ENCODE peak calls at places on chromosomes 6 and 20, in four cellular contexts. One of them, this sample, is unnamed.

GRCh38 chr6:29827579-29828470 is at the start of gene HLA-G:
- DNase-seq in prostate gland: no peak
- DNase-seq in transverse colon: no peak
- DNase-seq in IMR-90: no peak
- DNase-seq in this sample: no peak

GRCh38 chr6:160790028-160790792 is 88.2 kb downstream of the PLG start:
- DNase-seq in transverse colon: no peak
- DNase-seq in IMR-90: no peak
- DNase-seq in prostate gland: no peak
- DNase-seq in this sample: peak; percentile 3

GRCh38 chr20:35515341-35515740 is 14.1 kb downstream of the C20orf173 start:
- DNase-seq in transverse colon: no peak
- DNase-seq in IMR-90: no peak
- DNase-seq in prostate gland: no peak
- DNase-seq in this sample: no peak

GRCh38 chr20:58144071-58144470 is 84.4 kb downstream of the ANKRD60 start:
- DNase-seq in IMR-90: no peak
- DNase-seq in prostate gland: no peak
- DNase-seq in transverse colon: no peak
- DNase-seq in this sample: no peak

GRCh38 chr6:89411269-89412070 is 603 bp downstream of the RRAGD start:
- DNase-seq in transverse colon: peak; percentile 33
- DNase-seq in prostate gland: no peak
- DNase-seq in IMR-90: no peak
- DNase-seq in this sample: peak; percentile 27

GRCh38 chr6:3061501-3061941 is 6.8 kb upstream of the RIPK1 start:
- DNase-seq in transverse colon: no peak
- DNase-seq in IMR-90: peak; percentile 84
- DNase-seq in prostate gland: no peak
- DNase-seq in this sample: peak; percentile 16

GRCh38 chr6:89311853-89312531 is 3.1 kb downstream of the GABRR2 start:
- DNase-seq in IMR-90: peak; percentile 54
- DNase-seq in transverse colon: peak; percentile 55
- DNase-seq in prostate gland: peak; percentile 59
- DNase-seq in this sample: no peak

GRCh38 chr20:16123623-16124022 is 449.6 kb downstream of the KIF16B start:
- DNase-seq in IMR-90: no peak
- DNase-seq in prostate gland: no peak
- DNase-seq in transverse colon: no peak
- DNase-seq in this sample: no peak

GRCh38 chr6:63816979-63817436 is 181.4 kb downstream of the PHF3 start:
- DNase-seq in prostate gland: no peak
- DNase-seq in transverse colon: no peak
- DNase-seq in IMR-90: peak; percentile 27
- DNase-seq in this sample: no peak

GRCh38 chr6:113481441-113481840 is 375.7 kb upstream of the MARCKS start:
- DNase-seq in transverse colon: no peak
- DNase-seq in IMR-90: peak; percentile 43
- DNase-seq in prostate gland: no peak
- DNase-seq in this sample: no peak

GRCh38 chr6:91082311-91082803 is 495.5 kb upstream of the MAP3K7 start:
- DNase-seq in transverse colon: no peak
- DNase-seq in prostate gland: no peak
- DNase-seq in IMR-90: peak; percentile 40
- DNase-seq in this sample: no peak

GRCh38 chr6:123829302-123829953 is 25.8 kb downstream of the NKAIN2 start:
- DNase-seq in IMR-90: peak; percentile 19
- DNase-seq in prostate gland: no peak
- DNase-seq in transverse colon: no peak
- DNase-seq in this sample: peak; percentile 3

GRCh38 chr6:4124361-4124760 is 11.0 kb downstream of the ECI2 start:
- DNase-seq in transverse colon: no peak
- DNase-seq in prostate gland: no peak
- DNase-seq in IMR-90: no peak
- DNase-seq in this sample: peak; percentile 79

GRCh38 chr20:16368645-16369292 is 204.5 kb downstream of the KIF16B start:
- DNase-seq in prostate gland: no peak
- DNase-seq in IMR-90: peak; percentile 78
- DNase-seq in transverse colon: no peak
- DNase-seq in this sample: no peak

GRCh38 chr6:16544006-16544405 is 217.3 kb downstream of the ATXN1 start:
- DNase-seq in IMR-90: peak; percentile 25
- DNase-seq in transverse colon: no peak
- DNase-seq in prostate gland: no peak
- DNase-seq in this sample: no peak

GRCh38 chr6:96907498-96907897 is 9.8 kb upstream of the NDUFAF4 start:
- DNase-seq in transverse colon: no peak
- DNase-seq in prostate gland: no peak
- DNase-seq in IMR-90: peak; percentile 44
- DNase-seq in this sample: no peak

GRCh38 chr6:34234667-34235604 is 1.7 kb upstream of the HMGA1 start:
- DNase-seq in IMR-90: no peak
- DNase-seq in transverse colon: peak; percentile 62
- DNase-seq in prostate gland: no peak
- DNase-seq in this sample: peak; percentile 77

GRCh38 chr20:32445539-32446273 is 87.6 kb downstream of the ASXL1 start:
- DNase-seq in transverse colon: peak; percentile 6
- DNase-seq in prostate gland: no peak
- DNase-seq in IMR-90: no peak
- DNase-seq in this sample: no peak

GRCh38 chr20:18005990-18006364 is 37.2 kb downstream of the MGME1 start:
- DNase-seq in IMR-90: no peak
- DNase-seq in prostate gland: no peak
- DNase-seq in transverse colon: peak; percentile 5
- DNase-seq in this sample: no peak

GRCh38 chr6:16061833-16062232 is 67.1 kb upstream of the MYLIP start:
- DNase-seq in transverse colon: no peak
- DNase-seq in prostate gland: no peak
- DNase-seq in IMR-90: no peak
- DNase-seq in this sample: no peak

GRCh38 chr6:24228681-24229255 is 102.8 kb downstream of the NRSN1 start:
- DNase-seq in IMR-90: peak; percentile 6
- DNase-seq in prostate gland: no peak
- DNase-seq in transverse colon: no peak
- DNase-seq in this sample: no peak

GRCh38 chr6:19994909-19995308 is 157.7 kb downstream of the ID4 start:
- DNase-seq in transverse colon: no peak
- DNase-seq in IMR-90: no peak
- DNase-seq in prostate gland: no peak
- DNase-seq in this sample: no peak

GRCh38 chr20:51019598-51020592 is 3.0 kb downstream of the KCNG1 start:
- DNase-seq in transverse colon: no peak
- DNase-seq in prostate gland: no peak
- DNase-seq in IMR-90: no peak
- DNase-seq in this sample: no peak

GRCh38 chr20:22578221-22579118 is 5.9 kb downstream of the FOXA2 start:
- DNase-seq in prostate gland: no peak
- DNase-seq in transverse colon: peak; percentile 22
- DNase-seq in IMR-90: no peak
- DNase-seq in this sample: no peak

GRCh38 chr6:124741341-124741740 is 220.9 kb upstream of the RNF217 start:
- DNase-seq in IMR-90: peak; percentile 5
- DNase-seq in prostate gland: no peak
- DNase-seq in transverse colon: no peak
- DNase-seq in this sample: no peak

GRCh38 chr6:131041814-131042213 is 21.2 kb downstream of the EPB41L2 start:
- DNase-seq in prostate gland: no peak
- DNase-seq in transverse colon: no peak
- DNase-seq in IMR-90: peak; percentile 37
- DNase-seq in this sample: no peak

GRCh38 chr20:64032706-64033624 is 3.0 kb upstream of the C20orf204 start:
- DNase-seq in transverse colon: no peak
- DNase-seq in IMR-90: no peak
- DNase-seq in prostate gland: no peak
- DNase-seq in this sample: no peak

GRCh38 chr6:3281669-3282460 is 23.1 kb downstream of the PSMG4 start:
- DNase-seq in transverse colon: peak; percentile 7
- DNase-seq in IMR-90: peak; percentile 85
- DNase-seq in prostate gland: no peak
- DNase-seq in this sample: no peak

GRCh38 chr6:115487331-115487730 is 573.4 kb downstream of the FRK start:
- DNase-seq in IMR-90: no peak
- DNase-seq in prostate gland: no peak
- DNase-seq in transverse colon: no peak
- DNase-seq in this sample: no peak

GRCh38 chr6:138107078-138107751 is at the start of gene PERP:
- DNase-seq in transverse colon: peak; percentile 90
- DNase-seq in prostate gland: peak; percentile 93
- DNase-seq in IMR-90: peak; percentile 38
- DNase-seq in this sample: peak; percentile 72
- TF ChIP-seq POLR2A in transverse colon: peak; percentile 96
- TF ChIP-seq POLR2A in prostate gland: peak; percentile 96
- TF ChIP-seq POLR2A in IMR-90: peak; percentile 58
- TF ChIP-seq POLR2A in this sample: no peak

GRCh38 chr6:43092635-43093034 is 16.5 kb downstream of the PTK7 start:
- DNase-seq in prostate gland: no peak
- DNase-seq in transverse colon: no peak
- DNase-seq in IMR-90: no peak
- DNase-seq in this sample: no peak

GRCh38 chr6:43091020-43091419 is 14.9 kb downstream of the PTK7 start:
- DNase-seq in transverse colon: no peak
- DNase-seq in IMR-90: no peak
- DNase-seq in prostate gland: no peak
- DNase-seq in this sample: no peak

GRCh38 chr6:43095939-43096338 is 19.8 kb downstream of the PTK7 start:
- DNase-seq in IMR-90: no peak
- DNase-seq in transverse colon: no peak
- DNase-seq in prostate gland: no peak
- DNase-seq in this sample: no peak

GRCh38 chr6:43091592-43091991 is 15.5 kb downstream of the PTK7 start:
- DNase-seq in IMR-90: no peak
- DNase-seq in transverse colon: no peak
- DNase-seq in prostate gland: no peak
- DNase-seq in this sample: no peak

DNA sequence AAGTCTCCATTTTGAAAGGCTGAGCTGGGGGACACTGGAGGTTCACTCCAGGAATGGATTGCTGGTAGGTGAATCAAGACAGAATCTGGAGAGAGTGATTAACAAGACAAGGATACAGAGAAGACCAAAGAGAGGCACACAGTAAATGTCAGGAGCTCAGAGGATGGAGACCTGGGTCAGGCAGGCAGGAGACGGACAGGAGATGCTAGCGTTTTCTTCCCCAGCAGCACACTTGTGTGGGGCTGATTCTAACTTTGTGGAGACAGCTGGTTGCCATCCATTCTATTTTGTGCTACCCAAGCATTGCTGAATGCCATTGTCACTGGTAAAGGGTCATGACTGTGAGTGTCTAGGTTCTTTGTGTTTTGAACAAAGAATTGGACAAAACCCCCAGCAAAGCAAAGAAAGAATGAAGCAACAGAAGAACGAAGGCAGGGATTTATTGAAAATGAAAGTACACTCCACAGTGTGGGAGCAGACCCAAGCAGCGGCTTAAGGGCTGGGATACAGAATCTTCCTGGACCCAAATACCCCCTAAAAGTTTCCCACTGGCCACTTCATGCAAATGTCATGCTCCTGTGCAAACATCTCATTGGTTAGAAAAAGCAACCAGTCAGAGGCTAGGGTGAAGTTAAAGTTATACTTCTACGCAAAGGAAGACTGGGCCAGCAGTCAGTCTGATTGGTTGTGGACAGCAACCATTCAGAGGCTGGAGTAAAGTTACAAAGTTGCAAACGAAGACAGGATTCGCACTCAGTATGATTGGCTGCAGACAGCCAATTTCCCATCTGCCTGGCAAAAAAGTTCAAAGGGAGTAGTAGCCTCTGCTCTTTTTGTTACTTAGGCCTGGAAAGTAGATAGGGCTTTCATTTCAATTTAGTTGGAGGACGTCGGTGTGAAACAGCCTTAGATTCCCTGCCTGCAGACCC is 17.5 kb downstream of the PTK7 start:
- DNase-seq in transverse colon: peak; percentile 29
- DNase-seq in prostate gland: no peak
- DNase-seq in IMR-90: peak; percentile 57
- DNase-seq in this sample: no peak
- TF ChIP-seq POLR2A in transverse colon: no peak
- TF ChIP-seq POLR2A in prostate gland: no peak
- TF ChIP-seq POLR2A in IMR-90: no peak
- TF ChIP-seq POLR2A in this sample: no peak

DNA sequence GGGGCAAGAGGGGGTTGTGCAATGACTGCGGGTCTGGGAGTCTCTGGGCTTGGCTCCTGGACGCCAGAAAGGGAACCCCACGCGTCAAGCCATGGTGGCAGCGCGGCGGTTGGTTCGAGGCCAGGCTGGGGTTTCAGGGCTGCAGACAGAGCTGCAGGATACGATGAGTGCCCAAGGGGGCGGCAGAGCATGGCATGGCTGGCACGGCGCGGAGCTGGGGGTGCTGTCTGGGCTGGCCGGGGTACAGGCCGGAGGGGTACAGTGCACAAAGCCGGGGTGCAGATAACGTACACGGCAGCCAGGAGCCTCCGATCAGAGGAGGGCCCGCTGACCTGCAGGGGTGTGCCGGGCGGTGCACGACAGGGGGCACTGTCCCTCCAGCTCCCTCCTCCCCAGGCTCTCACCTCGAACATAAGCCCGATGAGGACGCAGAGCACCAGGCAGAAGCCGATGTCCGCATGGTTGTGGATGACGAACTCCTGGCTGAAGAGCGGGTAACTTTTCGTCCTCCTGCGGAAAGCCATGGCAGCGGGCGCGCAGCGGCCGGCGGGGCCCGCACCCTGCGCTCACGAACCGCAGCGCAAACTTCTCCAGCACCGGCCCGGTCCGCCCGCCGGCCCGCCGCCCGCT is 353 bp downstream of the TRAM2 start:
- DNase-seq in IMR-90: peak; percentile 85
- DNase-seq in prostate gland: no peak
- DNase-seq in transverse colon: peak; percentile 72
- DNase-seq in this sample: peak; percentile 87
- TF ChIP-seq POLR2A in IMR-90: peak; percentile 15
- TF ChIP-seq POLR2A in prostate gland: no peak
- TF ChIP-seq POLR2A in transverse colon: peak; percentile 8
- TF ChIP-seq POLR2A in this sample: peak; percentile 60

DNA sequence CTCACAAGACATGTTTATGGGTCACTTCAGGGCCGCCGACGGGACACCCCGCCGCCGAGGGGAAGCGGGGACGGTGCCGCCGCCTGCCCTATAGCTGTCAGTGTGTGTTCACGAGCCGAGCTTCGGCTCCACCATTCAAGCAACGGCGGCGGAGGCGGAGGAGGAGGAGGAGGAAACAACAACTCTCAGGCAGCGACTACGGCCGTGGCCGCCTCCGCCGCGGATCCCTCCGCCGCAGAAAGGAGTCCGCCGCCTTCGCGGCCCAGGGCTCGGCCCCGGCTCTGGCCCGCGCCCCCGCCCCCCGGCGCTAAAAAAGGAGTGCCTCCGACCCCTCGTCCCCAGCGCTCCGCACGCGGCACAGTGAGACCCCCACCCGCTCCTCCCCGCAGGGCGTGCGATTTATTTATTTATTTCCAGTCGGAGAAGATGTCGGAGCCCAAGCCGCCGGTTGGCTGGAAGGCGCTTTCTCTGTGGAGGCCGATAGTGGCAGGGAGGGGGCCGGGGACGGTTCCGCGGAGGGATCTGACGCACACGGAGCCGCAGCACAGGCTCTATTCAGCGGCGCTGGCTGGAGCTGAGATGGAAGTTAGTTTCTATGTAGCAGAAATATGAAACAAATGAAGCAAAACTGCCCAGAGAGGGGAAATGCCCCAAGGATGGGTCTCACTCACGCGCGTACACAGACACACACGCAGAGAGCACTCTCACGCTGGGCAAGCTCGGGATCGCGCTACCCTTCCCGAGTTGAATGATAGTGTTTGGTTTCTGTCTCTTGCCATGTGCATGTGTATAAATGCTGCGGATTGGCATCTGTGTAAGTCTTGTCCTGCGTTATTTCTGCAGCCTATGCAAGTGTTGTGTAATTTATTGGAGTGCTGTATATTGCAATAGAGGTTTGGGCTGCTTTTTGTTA is at the start of gene PHIP:
- DNase-seq in prostate gland: peak; percentile 88
- DNase-seq in transverse colon: peak; percentile 93
- DNase-seq in IMR-90: peak; percentile 97
- DNase-seq in this sample: peak; percentile 97
- TF ChIP-seq POLR2A in prostate gland: peak; percentile 41
- TF ChIP-seq POLR2A in transverse colon: peak; percentile 77
- TF ChIP-seq POLR2A in IMR-90: peak; percentile 37
- TF ChIP-seq POLR2A in this sample: peak; percentile 91

This sample was measured in erythroblast.